ENCODE peak calls at places on chromosome 4, in five cellular contexts. M is NCI-H2029; K is CD8-positive, alpha-beta T cell; I is sciatic nerve; H is NCI-H1105. W is an unnamed sample.

GRCh38 chr4:1266881-1267763 is 18.2 kb upstream of the CTBP1 start:
- DNase-seq in M (no peak), K (no peak), I (no peak), H (no peak), W (no peak)

GRCh38 chr4:150094676-150095075 is 16.4 kb downstream of the DCLK2 start:
- DNase-seq in M (no peak), K (no peak), I (no peak), H (no peak), W (no peak)

GRCh38 chr4:87716350-87717041 is 66.4 kb downstream of the DMP1 start:
- DNase-seq in M (no peak), K (no peak), I (no peak), H (no peak), W (no peak)

GRCh38 chr4:110119347-110119746 is 79.1 kb downstream of the ELOVL6 start:
- DNase-seq in M (no peak), K (no peak), I (no peak), H (no peak), W (peak)

GRCh38 chr4:7041851-7042696 is 1.1 kb upstream of the TADA2B start:
- DNase-seq in M (peak), K (peak), I (peak), H (peak), W (no peak)

GRCh38 chr4:53562409-53562808 is 28.9 kb downstream of the LNX1 start:
- DNase-seq in M (no peak), K (no peak), I (no peak), H (no peak), W (no peak)

GRCh38 chr4:17168571-17168970 is 270.1 kb upstream of the LDB2 start:
- DNase-seq in M (no peak), K (no peak), I (no peak), H (no peak), W (no peak)

GRCh38 chr4:154604696-154605200 is 7.7 kb downstream of the FGG start:
- DNase-seq in M (no peak), K (no peak), I (no peak), H (no peak), W (no peak)

W was measured in ELF-1.